ENCODE peak calls at places on chromosomes 11 and 22, in six cellular contexts. H is BJ, Y is natural killer cell, B is Calu3, E is ovary, S is astrocyte of the spinal cord. T is an unnamed sample.

GRCh38 chr11:110305169-110306018 is 9.0 kb upstream of the RDX start:
- DNase-seq in H (no peak), Y (no peak), B (no peak), E (no peak), S (peak; percentile 26), T (no peak)

GRCh38 chr22:50482107-50483074 is 1.0 kb downstream of the ADM2 start:
- DNase-seq in H (no peak), Y (no peak), B (no peak), E (no peak), S (no peak), T (no peak)

GRCh38 chr11:86670179-86670578 is 2.2 kb downstream of the ME3 start:
- DNase-seq in H (no peak), Y (no peak), B (no peak), E (no peak), S (no peak), T (no peak)

GRCh38 chr11:20158597-20159257 is 1.5 kb downstream of the DBX1 start:
- DNase-seq in H (no peak), Y (no peak), B (peak; percentile 38), E (peak; percentile 35), S (peak; percentile 69), T (no peak)

GRCh38 chr11:12540913-12541587 is 133.2 kb upstream of the TEAD1 start:
- DNase-seq in H (peak; percentile 83), Y (no peak), B (no peak), E (no peak), S (peak; percentile 76), T (peak; percentile 76)

GRCh38 chr11:129451524-129451923 is 75.9 kb downstream of the BARX2 start:
- DNase-seq in H (no peak), Y (no peak), B (no peak), E (no peak), S (no peak), T (no peak)

GRCh38 chr22:24744638-24745037 is 29.9 kb downstream of the PIWIL3 start:
- DNase-seq in H (no peak), Y (no peak), B (no peak), E (no peak), S (no peak), T (no peak)

GRCh38 chr11:110093407-110094297 is 460 bp downstream of the ZC3H12C start:
- DNase-seq in H (no peak), Y (no peak), B (peak; percentile 34), E (peak; percentile 71), S (peak; percentile 74), T (no peak)

DNA sequence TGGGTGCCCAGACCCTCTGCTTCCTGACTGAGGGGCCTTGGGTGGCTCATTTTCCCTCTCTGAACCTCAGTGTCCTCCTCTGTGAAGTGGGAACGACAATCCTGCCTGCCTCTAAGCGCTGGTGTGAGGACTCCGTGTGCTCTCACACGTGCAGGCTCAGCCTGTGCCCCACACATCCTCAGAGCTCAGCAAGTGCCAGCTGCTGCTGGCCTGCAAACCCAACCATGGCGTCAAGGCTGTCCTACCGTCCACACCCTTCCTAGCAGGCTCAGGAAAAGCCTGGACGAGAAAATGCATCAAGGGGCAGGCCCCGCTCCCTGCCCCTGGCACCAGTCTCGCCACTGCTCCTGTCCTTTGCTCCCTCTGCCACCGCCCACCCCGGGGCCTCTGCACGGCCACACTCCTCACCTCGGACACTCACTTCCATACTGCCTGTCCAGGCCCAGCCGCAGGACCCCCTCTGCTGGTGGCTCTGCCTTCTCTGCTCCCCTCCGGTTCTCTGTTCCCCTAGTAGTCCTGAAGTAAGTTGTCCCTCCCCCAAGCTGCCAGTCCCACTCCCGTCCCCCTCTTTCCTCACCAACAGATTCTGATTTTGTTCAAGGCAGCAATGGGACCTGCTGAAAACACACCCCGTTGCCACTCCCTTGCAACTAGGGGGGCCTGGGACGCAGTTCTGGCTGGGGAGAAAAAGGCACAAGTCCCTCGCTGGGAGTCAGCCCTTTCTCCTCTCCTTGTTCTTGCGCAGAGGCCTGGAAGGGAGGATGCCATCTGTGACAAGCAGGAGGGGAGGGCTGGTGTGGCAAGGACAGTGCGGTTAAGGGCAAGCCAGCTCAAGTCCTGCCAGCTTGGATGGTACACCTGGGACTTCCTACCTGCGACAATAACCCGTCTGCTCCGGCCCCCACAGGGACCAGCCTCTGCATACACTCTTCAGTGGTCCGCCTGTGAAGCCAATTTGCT is 62.2 kb downstream of the ARFGAP3 start:
- DNase-seq in H (no peak), Y (no peak), B (no peak), E (no peak), S (no peak), T (no peak)
- TF ChIP-seq CTCF in H (peak; percentile 11), Y (no peak), B (no peak), E (no peak), S (peak; percentile 24), T (no peak)

GRCh38 chr11:118997627-118998387 is at the start of gene CENATAC:
- DNase-seq in H (peak; percentile 31), Y (peak; percentile 91), B (peak; percentile 87), E (peak; percentile 95), S (peak; percentile 86), T (peak; percentile 67)

GRCh38 chr11:119000906-119001305 is 3.0 kb downstream of the CENATAC start:
- DNase-seq in H (peak; percentile 25), Y (no peak), B (no peak), E (no peak), S (no peak), T (no peak)

GRCh38 chr11:118998822-118999221 is 884 bp downstream of the CENATAC start:
- DNase-seq in H (peak; percentile 28), Y (no peak), B (peak; percentile 59), E (no peak), S (peak; percentile 76), T (no peak)

GRCh38 chr11:118998388-118998717 is 415 bp downstream of the CENATAC start:
- DNase-seq in H (no peak), Y (no peak), B (peak; percentile 10), E (no peak), S (peak; percentile 16), T (no peak)

GRCh38 chr11:118996926-118997626 is 862 bp upstream of the CENATAC start:
- DNase-seq in H (no peak), Y (no peak), B (no peak), E (no peak), S (peak; percentile 17), T (no peak)
- TF ChIP-seq CTCF in H (peak; percentile 22), Y (peak; percentile 11), B (no peak), E (no peak), S (peak; percentile 32), T (peak; percentile 3)

GRCh38 chr22:39654959-39655579 is 84.5 kb downstream of the CACNA1I start:
- DNase-seq in H (no peak), Y (no peak), B (no peak), E (no peak), S (no peak), T (no peak)
- TF ChIP-seq CTCF in H (no peak), Y (no peak), B (peak; percentile 33), E (no peak), S (peak; percentile 2), T (no peak)

DNA sequence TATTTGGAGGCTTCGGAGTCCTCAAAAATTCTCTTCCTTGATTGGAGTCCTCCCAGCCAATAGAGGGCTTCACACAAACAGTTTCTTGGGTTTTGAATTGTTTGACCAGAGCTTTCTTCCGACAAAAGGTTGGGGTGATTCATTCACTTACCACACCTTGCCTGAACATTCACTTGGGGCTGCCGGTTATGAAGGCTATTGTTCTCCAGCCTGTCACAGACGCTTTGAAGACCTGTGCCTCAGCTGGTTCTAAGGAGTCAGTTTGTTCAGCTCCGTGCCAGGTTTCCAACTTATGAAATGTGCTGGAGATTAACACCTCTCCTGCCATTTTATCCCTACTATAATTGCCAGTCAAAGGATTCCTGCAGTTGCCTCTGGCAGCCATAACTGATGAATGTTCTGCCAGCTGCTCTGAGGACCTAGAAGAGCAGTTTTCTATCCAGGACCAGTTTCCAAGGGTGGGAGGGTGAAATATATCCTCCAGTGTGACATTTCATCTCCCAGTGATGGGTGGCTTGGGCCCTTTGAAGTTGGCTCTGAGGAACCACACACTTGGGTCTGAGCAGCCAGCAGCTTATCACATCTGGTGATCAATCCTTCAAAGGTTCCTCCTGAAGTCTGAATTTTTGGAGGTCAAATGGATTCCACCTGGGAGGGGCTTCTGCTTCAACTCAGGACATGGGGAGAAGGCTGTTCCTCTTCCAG is 31.4 kb downstream of the LIMK2 start:
- DNase-seq in H (no peak), Y (no peak), B (peak; percentile 56), E (no peak), S (peak; percentile 52), T (no peak)
- TF ChIP-seq CTCF in H (no peak), Y (no peak), B (no peak), E (no peak), S (no peak), T (no peak)

GRCh38 chr11:65421204-65422103 is 1.1 kb upstream of the NEAT1 start:
- DNase-seq in H (peak; percentile 96), Y (peak; percentile 82), B (peak; percentile 88), E (peak; percentile 89), S (peak; percentile 97), T (peak; percentile 99)
- TF ChIP-seq CTCF in H (no peak), Y (no peak), B (no peak), E (no peak), S (no peak), T (no peak)

GRCh38 chr22:33917744-33918406 is 2.4 kb downstream of the LARGE1 start:
- DNase-seq in H (no peak), Y (no peak), B (no peak), E (no peak), S (no peak), T (no peak)
- TF ChIP-seq CTCF in H (peak; percentile 15), Y (no peak), B (no peak), E (no peak), S (peak; percentile 7), T (peak; percentile 20)

DNA sequence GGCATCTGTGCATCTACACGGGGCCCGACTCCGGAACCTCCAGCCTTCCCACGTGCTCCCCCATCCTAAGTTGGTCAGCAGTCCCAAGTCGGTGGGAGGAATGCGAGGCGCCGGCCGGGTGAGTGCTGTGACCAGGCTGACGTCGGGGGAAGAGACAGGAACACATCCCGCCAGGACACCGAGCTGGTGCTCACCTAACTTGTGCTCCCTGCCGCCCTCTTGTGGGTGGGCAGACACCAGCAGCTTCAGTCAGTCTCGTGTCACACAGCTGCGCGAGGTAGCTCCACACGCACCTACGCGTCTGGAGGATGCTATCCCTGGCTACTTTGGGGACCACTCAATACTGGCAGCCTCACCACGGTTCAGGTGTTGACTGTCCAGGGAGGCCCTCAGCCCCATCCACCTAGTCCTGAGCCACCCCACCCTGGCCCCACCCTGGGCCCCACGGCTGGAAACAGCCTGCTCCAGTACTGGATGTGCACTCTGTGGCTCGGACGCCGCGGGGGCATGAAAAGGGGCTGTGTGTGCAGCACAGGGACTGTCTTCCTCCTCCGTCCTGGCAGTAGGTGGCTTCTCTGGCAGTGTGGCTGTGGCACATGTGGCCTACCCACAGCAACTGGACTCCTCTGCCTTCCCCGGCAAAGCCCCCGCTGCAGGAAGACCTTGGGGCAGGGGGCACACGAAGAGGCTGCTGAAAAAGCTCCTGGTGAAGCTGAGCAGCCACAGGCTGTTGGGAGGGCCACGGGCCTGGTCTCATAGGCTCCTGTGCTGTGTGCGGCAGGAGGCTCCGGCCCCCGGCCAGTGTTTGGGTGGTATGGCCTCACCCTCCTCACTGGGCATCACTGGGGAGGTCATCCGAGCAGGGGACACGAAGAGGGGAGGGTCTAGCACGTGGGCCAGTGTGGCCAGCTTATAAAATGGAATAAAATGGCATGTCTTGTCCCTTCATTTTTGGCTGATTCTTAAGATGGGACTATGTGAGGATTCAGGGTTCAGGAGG is 11.2 kb upstream of the BID start:
- DNase-seq in H (no peak), Y (peak; percentile 61), B (peak; percentile 92), E (no peak), S (no peak), T (no peak)
- TF ChIP-seq CTCF in H (peak; percentile 66), Y (peak; percentile 63), B (peak; percentile 81), E (no peak), S (peak; percentile 46), T (peak; percentile 45)

DNA sequence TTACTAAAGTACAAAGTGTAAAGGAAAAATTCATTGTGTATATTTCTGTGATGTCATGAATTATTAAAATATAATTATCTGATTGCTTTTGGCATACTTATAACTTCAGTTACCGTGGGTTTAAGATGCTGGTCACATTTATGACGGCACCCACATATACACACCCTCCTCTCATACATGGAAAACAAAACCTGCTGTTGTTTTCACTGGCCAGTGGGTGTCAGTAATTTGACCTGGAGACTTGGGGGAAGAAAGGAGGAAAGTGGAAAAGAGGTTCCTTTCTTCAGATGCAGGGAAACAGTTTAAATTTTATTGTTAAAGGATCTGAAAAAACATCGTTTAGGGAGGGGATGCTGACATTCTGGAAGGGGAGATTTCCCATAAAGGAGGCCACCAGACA is 742 bp upstream of the BBOX1 start:
- DNase-seq in H (no peak), Y (no peak), B (no peak), E (no peak), S (no peak), T (no peak)
- TF ChIP-seq CTCF in H (peak; percentile 17), Y (no peak), B (no peak), E (no peak), S (peak; percentile 7), T (no peak)